ENCODE peak calls at places on chromosome 1, in five cellular contexts. One of them, this sample, is unnamed. For H3K4me1 and H3K9me3, the result is how much of the 10 kb centered on the place peaks cover.

GRCh38 chr1:186945146-186945545 is 116.4 kb downstream of the PLA2G4A start:
- DNase-seq in GM23248: no peak
- DNase-seq in heart right ventricle: no peak
- DNase-seq in OCI-LY7: no peak
- DNase-seq in DND-41: no peak
- DNase-seq in this sample: no peak

GRCh38 chr1:43238104-43238503 is 31.7 kb upstream of the TMEM125 start:
- DNase-seq in DND-41: no peak
- DNase-seq in heart right ventricle: peak
- DNase-seq in OCI-LY7: peak
- DNase-seq in GM23248: peak
- DNase-seq in this sample: peak

GRCh38 chr1:1205769-1206375 is 520 bp downstream of the TNFRSF18 start:
- DNase-seq in DND-41: no peak
- DNase-seq in heart right ventricle: peak
- DNase-seq in OCI-LY7: no peak
- DNase-seq in GM23248: no peak
- DNase-seq in this sample: no peak

GRCh38 chr1:93579891-93580290 is 101.7 kb downstream of the BCAR3 start:
- DNase-seq in OCI-LY7: no peak
- DNase-seq in DND-41: no peak
- DNase-seq in GM23248: peak
- DNase-seq in heart right ventricle: peak
- DNase-seq in this sample: no peak

GRCh38 chr1:93631626-93632365 is 49.8 kb downstream of the BCAR3 start:
- DNase-seq in heart right ventricle: no peak
- DNase-seq in DND-41: no peak
- DNase-seq in GM23248: no peak
- DNase-seq in OCI-LY7: peak
- DNase-seq in this sample: no peak

GRCh38 chr1:17214876-17215544 is 10.1 kb downstream of the PADI1 start:
- DNase-seq in GM23248: no peak
- DNase-seq in heart right ventricle: no peak
- DNase-seq in DND-41: no peak
- DNase-seq in OCI-LY7: no peak
- DNase-seq in this sample: no peak

GRCh38 chr1:109249654-109250401 is 489 bp downstream of the CELSR2 start:
- DNase-seq in DND-41: no peak
- DNase-seq in OCI-LY7: no peak
- DNase-seq in heart right ventricle: no peak
- DNase-seq in GM23248: peak
- DNase-seq in this sample: no peak

GRCh38 chr1:9058465-9058864 is 11.0 kb downstream of the SLC2A5 start:
- DNase-seq in OCI-LY7: no peak
- DNase-seq in GM23248: peak
- DNase-seq in DND-41: no peak
- DNase-seq in heart right ventricle: no peak
- DNase-seq in this sample: no peak

GRCh38 chr1:94609619-94610018 is 68.1 kb upstream of the F3 start:
- DNase-seq in OCI-LY7: no peak
- DNase-seq in heart right ventricle: no peak
- DNase-seq in GM23248: no peak
- DNase-seq in DND-41: no peak
- DNase-seq in this sample: no peak

GRCh38 chr1:182299728-182300581 is 91.6 kb downstream of the GLUL start:
- DNase-seq in GM23248: peak
- DNase-seq in heart right ventricle: peak
- DNase-seq in DND-41: peak
- DNase-seq in OCI-LY7: no peak
- DNase-seq in this sample: peak

GRCh38 chr1:47164552-47164951 is 25.3 kb downstream of the PDZK1IP1 start:
- DNase-seq in DND-41: no peak
- DNase-seq in OCI-LY7: no peak
- DNase-seq in heart right ventricle: no peak
- DNase-seq in GM23248: no peak
- DNase-seq in this sample: no peak

GRCh38 chr1:39896909-39897685 is 4.6 kb downstream of the MYCL start:
- DNase-seq in DND-41: no peak
- DNase-seq in heart right ventricle: no peak
- DNase-seq in GM23248: peak
- DNase-seq in OCI-LY7: no peak
- DNase-seq in this sample: no peak

GRCh38 chr1:10250663-10251062 is 40.3 kb downstream of the KIF1B start:
- DNase-seq in GM23248: no peak
- DNase-seq in OCI-LY7: no peak
- DNase-seq in heart right ventricle: no peak
- DNase-seq in DND-41: no peak
- DNase-seq in this sample: no peak

GRCh38 chr1:72670902-72671301 is 388.6 kb upstream of the NEGR1 start:
- DNase-seq in GM23248: no peak
- DNase-seq in heart right ventricle: no peak
- DNase-seq in DND-41: no peak
- DNase-seq in OCI-LY7: no peak
- DNase-seq in this sample: no peak

GRCh38 chr1:71307451-71307850 is 226.6 kb upstream of the ZRANB2 start:
- DNase-seq in heart right ventricle: no peak
- DNase-seq in DND-41: peak
- DNase-seq in GM23248: peak
- DNase-seq in OCI-LY7: peak
- DNase-seq in this sample: no peak

GRCh38 chr1:155022927-155023236 is 10.7 kb downstream of the DCST2 start:
- DNase-seq in GM23248: peak
- DNase-seq in DND-41: no peak
- DNase-seq in OCI-LY7: no peak
- DNase-seq in heart right ventricle: no peak
- DNase-seq in this sample: no peak

GRCh38 chr1:169108897-169109560 is 2.5 kb downstream of the ATP1B1 start:
- DNase-seq in OCI-LY7: peak
- DNase-seq in heart right ventricle: no peak
- DNase-seq in GM23248: no peak
- DNase-seq in DND-41: no peak
- DNase-seq in this sample: no peak

GRCh38 chr1:221602866-221603265 is 139.0 kb downstream of the DUSP10 start:
- DNase-seq in DND-41: no peak
- DNase-seq in GM23248: peak
- DNase-seq in OCI-LY7: no peak
- DNase-seq in heart right ventricle: no peak
- DNase-seq in this sample: no peak

GRCh38 chr1:204384636-204385354 is 25.1 kb upstream of the PLEKHA6 start:
- DNase-seq in OCI-LY7: no peak
- DNase-seq in GM23248: peak
- DNase-seq in heart right ventricle: peak
- DNase-seq in DND-41: no peak
- DNase-seq in this sample: no peak

GRCh38 chr1:162861101-162861500 is at the start of gene CCDC190:
- DNase-seq in OCI-LY7: no peak
- DNase-seq in DND-41: no peak
- DNase-seq in GM23248: peak
- DNase-seq in heart right ventricle: peak
- DNase-seq in this sample: no peak

GRCh38 chr1:197614916-197615692 is 160.2 kb downstream of the DENND1B start:
- DNase-seq in GM23248: peak
- DNase-seq in DND-41: peak
- DNase-seq in heart right ventricle: no peak
- DNase-seq in OCI-LY7: peak
- DNase-seq in this sample: no peak

GRCh38 chr1:103025858-103026409 is 82.4 kb downstream of the COL11A1 start:
- DNase-seq in OCI-LY7: no peak
- DNase-seq in heart right ventricle: no peak
- DNase-seq in GM23248: no peak
- DNase-seq in DND-41: no peak
- DNase-seq in this sample: no peak

GRCh38 chr1:47219001-47219400 is 13.0 kb downstream of the TAL1 start:
- DNase-seq in DND-41: no peak
- DNase-seq in heart right ventricle: no peak
- DNase-seq in GM23248: no peak
- DNase-seq in OCI-LY7: no peak
- DNase-seq in this sample: no peak

GRCh38 chr1:106768501-106768900 is 288.0 kb upstream of the PRMT6 start:
- DNase-seq in OCI-LY7: no peak
- DNase-seq in heart right ventricle: no peak
- DNase-seq in GM23248: peak
- DNase-seq in DND-41: no peak
- DNase-seq in this sample: no peak

GRCh38 chr1:23544444-23545389 is 13.7 kb upstream of the E2F2 start:
- DNase-seq in OCI-LY7: peak
- DNase-seq in heart right ventricle: peak
- DNase-seq in DND-41: peak
- DNase-seq in GM23248: peak
- DNase-seq in this sample: peak

GRCh38 chr1:117166076-117166475 is 44.5 kb upstream of the TRIM45 start:
- DNase-seq in heart right ventricle: no peak
- DNase-seq in GM23248: peak
- DNase-seq in DND-41: no peak
- DNase-seq in OCI-LY7: no peak
- DNase-seq in this sample: no peak

GRCh38 chr1:115781830-115782229 is 13.3 kb upstream of the CASQ2 start:
- DNase-seq in heart right ventricle: no peak
- DNase-seq in OCI-LY7: no peak
- DNase-seq in GM23248: no peak
- DNase-seq in DND-41: no peak
- DNase-seq in this sample: no peak
- H3K27ac ChIP-seq in heart right ventricle: no peak
- H3K27ac ChIP-seq in OCI-LY7: no peak
- H3K27ac ChIP-seq in GM23248: peak
- H3K27ac ChIP-seq in DND-41: no peak
- H3K27ac ChIP-seq in this sample: no peak

GRCh38 chr1:12472410-12472797 is 145.6 kb downstream of the DHRS3 start:
- DNase-seq in GM23248: no peak
- DNase-seq in heart right ventricle: no peak
- DNase-seq in OCI-LY7: no peak
- DNase-seq in DND-41: no peak
- DNase-seq in this sample: no peak

GRCh38 chr1:12475947-12476346 is 142.1 kb downstream of the DHRS3 start:
- DNase-seq in heart right ventricle: no peak
- DNase-seq in GM23248: no peak
- DNase-seq in DND-41: peak
- DNase-seq in OCI-LY7: no peak
- DNase-seq in this sample: no peak

GRCh38 chr1:12475158-12475934 is 142.7 kb downstream of the DHRS3 start:
- DNase-seq in OCI-LY7: no peak
- DNase-seq in GM23248: no peak
- DNase-seq in DND-41: no peak
- DNase-seq in heart right ventricle: no peak
- DNase-seq in this sample: no peak

GRCh38 chr1:12472798-12473551 is 145.0 kb downstream of the DHRS3 start:
- DNase-seq in heart right ventricle: peak
- DNase-seq in DND-41: peak
- DNase-seq in OCI-LY7: no peak
- DNase-seq in GM23248: no peak
- DNase-seq in this sample: peak

GRCh38 chr1:12473596-12474329 is 144.2 kb downstream of the DHRS3 start:
- DNase-seq in GM23248: no peak
- DNase-seq in OCI-LY7: no peak
- DNase-seq in heart right ventricle: no peak
- DNase-seq in DND-41: peak
- DNase-seq in this sample: no peak
- H3K4me1 ChIP-seq in GM23248: under half
- H3K4me1 ChIP-seq in OCI-LY7: under half
- H3K4me1 ChIP-seq in heart right ventricle: under half
- H3K4me1 ChIP-seq in DND-41: half or more
- H3K4me1 ChIP-seq in this sample: half or more

DNA sequence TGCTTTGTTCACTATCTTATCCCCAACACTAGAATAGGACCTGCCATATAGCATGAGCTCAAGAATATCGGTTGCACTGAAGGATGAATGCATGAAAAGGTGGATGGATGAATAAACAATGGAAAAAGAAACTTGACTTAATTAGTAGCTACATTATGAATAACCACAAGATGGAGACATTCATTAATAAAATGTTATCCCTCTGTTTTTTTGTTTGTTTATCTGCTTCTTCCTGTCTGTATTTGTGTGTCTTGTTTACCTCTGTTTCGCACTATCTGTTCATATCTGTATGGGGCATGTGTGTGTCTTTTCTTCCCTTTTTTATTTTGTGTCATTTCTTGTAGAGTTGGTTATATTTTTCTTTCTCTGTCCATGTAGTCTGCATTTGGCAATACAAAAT is 1.1 kb upstream of the OR14I1 start:
- DNase-seq in DND-41: no peak
- DNase-seq in GM23248: peak
- DNase-seq in heart right ventricle: no peak
- DNase-seq in OCI-LY7: no peak
- DNase-seq in this sample: no peak
- H3K9me3 ChIP-seq in DND-41: under half
- H3K9me3 ChIP-seq in GM23248: under half
- H3K9me3 ChIP-seq in heart right ventricle: under half
- H3K9me3 ChIP-seq in OCI-LY7: under half
- H3K9me3 ChIP-seq in this sample: under half

GRCh38 chr1:207745285-207745684 is 6.6 kb upstream of the CD46 start:
- DNase-seq in heart right ventricle: no peak
- DNase-seq in OCI-LY7: no peak
- DNase-seq in GM23248: peak
- DNase-seq in DND-41: no peak
- DNase-seq in this sample: no peak

GRCh38 chr1:207744000-207744534 is 7.8 kb upstream of the CD46 start:
- DNase-seq in GM23248: no peak
- DNase-seq in heart right ventricle: no peak
- DNase-seq in DND-41: no peak
- DNase-seq in OCI-LY7: no peak
- DNase-seq in this sample: no peak

GRCh38 chr1:207748737-207749528 is 2.9 kb upstream of the CD46 start:
- DNase-seq in GM23248: no peak
- DNase-seq in DND-41: peak
- DNase-seq in OCI-LY7: peak
- DNase-seq in heart right ventricle: no peak
- DNase-seq in this sample: peak

GRCh38 chr1:207747627-207748492 is 4.0 kb upstream of the CD46 start:
- DNase-seq in OCI-LY7: peak
- DNase-seq in GM23248: no peak
- DNase-seq in heart right ventricle: no peak
- DNase-seq in DND-41: no peak
- DNase-seq in this sample: no peak

DNA sequence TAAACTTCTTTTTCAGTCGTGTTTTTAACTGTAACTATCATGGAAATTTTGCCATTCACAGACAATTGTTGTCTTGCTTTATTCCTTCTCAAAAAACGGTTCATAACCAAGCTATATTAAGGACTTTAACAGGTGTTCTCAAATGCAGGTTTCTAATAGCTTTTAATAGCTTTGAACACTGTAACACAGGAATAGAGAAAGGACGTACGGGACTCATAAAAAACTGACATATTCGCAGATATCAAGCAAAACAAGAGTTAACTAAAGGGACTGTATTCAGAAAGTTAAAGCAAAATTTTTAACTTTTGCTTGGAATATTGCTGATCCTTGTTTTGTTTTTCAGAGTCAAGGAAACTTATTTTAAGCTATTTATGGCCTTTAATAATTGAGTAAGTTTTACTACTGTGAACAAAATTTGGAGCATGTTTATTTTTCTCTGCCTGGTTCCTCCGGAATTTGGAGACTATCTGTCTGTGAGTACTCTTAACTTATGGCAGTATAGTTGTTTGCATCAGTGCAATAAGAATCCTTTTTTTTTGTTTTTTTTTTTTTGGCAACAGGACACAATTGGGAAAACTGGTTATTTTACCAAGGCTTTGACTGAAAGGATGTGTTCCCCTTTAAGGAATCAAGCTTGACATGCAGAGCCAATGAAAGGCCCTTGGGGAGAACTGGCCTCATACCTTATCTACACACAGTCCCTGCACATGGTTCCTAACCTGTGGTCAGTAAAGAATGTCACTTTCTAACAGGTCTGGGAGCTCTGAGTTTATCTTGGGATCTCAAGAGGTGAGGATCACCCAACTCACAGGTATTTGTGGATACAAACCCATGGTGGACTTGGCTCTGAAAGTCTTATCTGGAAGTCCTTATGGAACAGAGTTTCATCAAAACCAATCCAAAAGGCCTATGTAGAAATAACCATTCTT is 5.8 kb upstream of the CD46 start:
- DNase-seq in OCI-LY7: peak
- DNase-seq in GM23248: no peak
- DNase-seq in DND-41: no peak
- DNase-seq in heart right ventricle: no peak
- DNase-seq in this sample: no peak
- H3K27ac ChIP-seq in OCI-LY7: peak
- H3K27ac ChIP-seq in GM23248: peak
- H3K27ac ChIP-seq in DND-41: no peak
- H3K27ac ChIP-seq in heart right ventricle: no peak
- H3K27ac ChIP-seq in this sample: no peak